ENCODE peak calls at places on chromosome 6, in nine cellular contexts. T is GM12878, F is spleen, G is adrenal gland, J is sigmoid colon, N is transverse colon, D is esophagus squamous epithelium, O is HCT116, U is K562. B is an unnamed sample.
A peak's percentile ranks its signal among the peaks of the same experiment; 100 is the strongest.

GRCh38 chr6:162058281-162058875 is 669.2 kb downstream of the PRKN start:
- DNase-seq in T (no peak), F (no peak), G (no peak), J (no peak), N (no peak), D (no peak), O (peak; percentile 93), U (no peak), B (no peak)

GRCh38 chr6:143896096-143896880 is 32.0 kb downstream of the ZC2HC1B start:
- DNase-seq in T (no peak), F (no peak), G (no peak), J (no peak), N (peak; percentile 52), D (no peak), O (no peak), U (no peak), B (peak; percentile 7)

GRCh38 chr6:161393839-161394364 is 120.0 kb upstream of the AGPAT4 start:
- DNase-seq in T (peak; percentile 43), F (no peak), G (peak; percentile 78), J (no peak), N (peak; percentile 28), D (peak; percentile 16), O (peak; percentile 75), U (peak; percentile 73), B (peak; percentile 88)

GRCh38 chr6:136791296-136792065 is 796 bp downstream of the MAP3K5 start:
- DNase-seq in T (peak; percentile 89), F (peak; percentile 94), G (peak; percentile 81), J (peak; percentile 88), N (peak; percentile 76), D (no peak), O (no peak), U (peak; percentile 50), B (peak; percentile 92)

GRCh38 chr6:113596907-113597583 is 260.1 kb upstream of the MARCKS start:
- DNase-seq in T (no peak), F (no peak), G (no peak), J (no peak), N (no peak), D (no peak), O (no peak), U (no peak), B (peak; percentile 52)

GRCh38 chr6:36599791-36600209 is 5.6 kb downstream of the SRSF3 start:
- DNase-seq in T (no peak), F (peak; percentile 78), G (peak; percentile 34), J (peak; percentile 71), N (no peak), D (no peak), O (no peak), U (peak; percentile 67), B (peak; percentile 42)

GRCh38 chr6:71347119-71347518 is 58.5 kb downstream of the OGFRL1 start:
- DNase-seq in T (no peak), F (no peak), G (peak; percentile 6), J (no peak), N (no peak), D (no peak), O (no peak), U (no peak), B (no peak)

GRCh38 chr6:125048274-125048673 is 86.0 kb downstream of the RNF217 start:
- DNase-seq in T (no peak), F (no peak), G (no peak), J (no peak), N (no peak), D (no peak), O (no peak), U (no peak), B (no peak)

GRCh38 chr6:137332637-137333228 is 113.5 kb upstream of the IFNGR1 start:
- DNase-seq in T (no peak), F (no peak), G (no peak), J (no peak), N (no peak), D (no peak), O (no peak), U (no peak), B (no peak)

GRCh38 chr6:142902636-142903053 is 42.3 kb downstream of the HIVEP2 start:
- DNase-seq in T (peak; percentile 67), F (peak; percentile 87), G (peak; percentile 40), J (peak; percentile 71), N (peak; percentile 67), D (no peak), O (peak; percentile 80), U (no peak), B (peak; percentile 92)

GRCh38 chr6:24971067-24971466 is 35.3 kb upstream of the RIPOR2 start:
- DNase-seq in T (no peak), F (no peak), G (no peak), J (no peak), N (no peak), D (no peak), O (no peak), U (no peak), B (no peak)

GRCh38 chr6:50128420-50129005 is 78.8 kb upstream of the DEFB112 start:
- DNase-seq in T (no peak), F (no peak), G (no peak), J (no peak), N (no peak), D (no peak), O (no peak), U (peak; percentile 21), B (peak; percentile 29)

GRCh38 chr6:3306848-3307247 is 48.1 kb downstream of the PSMG4 start:
- DNase-seq in T (no peak), F (peak; percentile 41), G (no peak), J (peak; percentile 50), N (peak; percentile 4), D (no peak), O (no peak), U (no peak), B (no peak)

DNA sequence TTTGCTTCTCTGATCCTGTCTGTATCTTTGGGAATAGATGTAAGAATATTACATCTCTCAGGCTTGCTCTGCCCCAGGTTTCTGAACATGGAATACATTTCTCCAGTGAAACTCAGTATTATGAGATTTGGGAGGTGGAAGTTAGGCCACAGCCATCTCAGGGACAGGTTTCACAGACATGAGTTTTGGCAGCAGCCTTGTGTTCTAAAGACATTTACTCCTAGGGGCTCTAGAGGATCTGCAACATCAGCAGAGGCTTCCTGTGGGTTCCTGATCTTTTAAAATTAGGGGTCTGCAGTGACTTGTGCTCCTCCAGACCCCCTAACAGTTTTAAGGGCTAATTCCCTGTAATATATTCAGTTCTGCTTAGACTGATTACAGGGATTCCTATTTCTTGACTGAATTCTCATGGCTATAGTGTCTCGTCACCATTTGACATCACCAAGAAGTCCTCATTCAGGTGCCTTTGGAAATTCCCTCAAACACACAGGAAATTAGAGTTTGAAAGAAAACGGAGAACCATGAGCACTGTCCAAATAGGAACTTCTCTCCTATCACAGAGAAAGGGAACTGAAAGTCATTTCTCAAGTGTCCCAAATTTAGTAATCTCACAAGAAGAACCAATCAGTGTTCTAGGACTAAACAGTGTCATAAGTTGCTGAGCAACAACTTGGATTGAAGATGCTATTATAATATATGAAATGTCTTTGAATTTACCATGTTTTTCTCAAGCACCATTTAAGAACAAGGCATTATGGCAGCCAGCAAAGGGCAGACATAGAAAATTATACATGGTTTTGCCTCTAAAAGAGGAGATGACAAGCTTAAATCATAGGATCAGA is 2.5 kb upstream of the HLA-DRA start:
- DNase-seq in T (peak; percentile 95), F (no peak), G (no peak), J (no peak), N (no peak), D (no peak), O (no peak), U (no peak), B (peak; percentile 64)
- TF ChIP-seq POLR2A in T (no peak), F (peak; percentile 25), G (peak; percentile 43), J (no peak), N (no peak), D (no peak), O (no peak), U (no peak), B (no peak)

GRCh38 chr6:153947817-153948447 is 91.1 kb upstream of the OPRM1 start:
- DNase-seq in T (no peak), F (no peak), G (peak; percentile 16), J (no peak), N (no peak), D (no peak), O (peak; percentile 21), U (peak; percentile 20), B (peak; percentile 41)
- TF ChIP-seq CTCF in T (peak; percentile 78), F (peak; percentile 26), G (peak; percentile 66), J (peak; percentile 63), N (peak; percentile 86), D (peak; percentile 53), O (peak; percentile 98), U (peak; percentile 44), B (peak; percentile 98)

DNA sequence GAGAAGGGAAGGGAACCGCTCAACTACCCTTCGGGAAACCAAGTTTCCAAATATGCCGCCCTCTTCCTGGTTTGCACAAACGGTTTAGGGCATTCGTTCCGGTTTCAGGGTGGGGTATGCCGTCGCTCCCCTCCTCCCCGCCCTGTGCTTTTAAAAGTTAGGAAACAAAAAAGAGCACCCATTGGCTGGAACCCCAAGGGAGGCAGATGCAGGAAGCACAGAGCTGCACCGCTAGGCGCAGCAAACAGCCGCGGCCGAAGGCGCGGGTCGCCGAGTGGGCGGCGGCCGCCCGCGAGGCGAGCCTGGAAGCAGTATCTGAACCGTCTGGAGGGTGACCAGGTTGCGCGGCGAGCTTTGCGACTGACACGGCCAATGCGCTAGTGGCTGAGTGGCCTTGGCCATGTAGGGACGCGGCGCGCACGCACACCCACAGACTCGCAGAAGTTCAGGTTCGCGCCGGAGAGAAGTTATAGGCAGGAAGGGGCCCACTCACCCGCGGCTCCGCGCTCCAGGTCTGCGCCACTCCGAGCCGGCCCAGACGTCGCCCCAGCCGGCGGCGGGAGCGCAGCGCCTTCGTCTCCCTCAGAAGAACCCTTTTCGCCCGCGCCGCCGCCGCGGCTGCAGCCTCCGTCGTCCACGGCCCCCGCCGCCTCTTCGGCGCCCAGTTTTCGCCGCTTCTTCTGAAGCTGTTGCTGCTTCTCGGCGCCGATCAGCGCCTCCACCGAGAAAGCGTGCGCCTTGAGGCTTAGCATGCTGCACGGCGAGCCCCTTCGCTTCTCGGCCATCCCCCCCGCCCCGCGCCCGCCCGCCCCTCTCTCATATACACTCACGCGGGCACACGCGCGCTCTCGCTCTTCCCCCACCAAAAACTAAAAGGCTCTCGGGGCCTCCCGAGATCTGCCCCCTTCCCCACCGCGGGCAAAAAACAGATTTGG is 734 bp downstream of the TBX18 start:
- DNase-seq in T (no peak), F (no peak), G (no peak), J (peak; percentile 70), N (no peak), D (no peak), O (peak; percentile 61), U (peak; percentile 76), B (no peak)
- TF ChIP-seq POLR2A in T (no peak), F (no peak), G (peak; percentile 33), J (no peak), N (no peak), D (peak; percentile 64), O (peak; percentile 47), U (peak; percentile 80), B (no peak)

DNA sequence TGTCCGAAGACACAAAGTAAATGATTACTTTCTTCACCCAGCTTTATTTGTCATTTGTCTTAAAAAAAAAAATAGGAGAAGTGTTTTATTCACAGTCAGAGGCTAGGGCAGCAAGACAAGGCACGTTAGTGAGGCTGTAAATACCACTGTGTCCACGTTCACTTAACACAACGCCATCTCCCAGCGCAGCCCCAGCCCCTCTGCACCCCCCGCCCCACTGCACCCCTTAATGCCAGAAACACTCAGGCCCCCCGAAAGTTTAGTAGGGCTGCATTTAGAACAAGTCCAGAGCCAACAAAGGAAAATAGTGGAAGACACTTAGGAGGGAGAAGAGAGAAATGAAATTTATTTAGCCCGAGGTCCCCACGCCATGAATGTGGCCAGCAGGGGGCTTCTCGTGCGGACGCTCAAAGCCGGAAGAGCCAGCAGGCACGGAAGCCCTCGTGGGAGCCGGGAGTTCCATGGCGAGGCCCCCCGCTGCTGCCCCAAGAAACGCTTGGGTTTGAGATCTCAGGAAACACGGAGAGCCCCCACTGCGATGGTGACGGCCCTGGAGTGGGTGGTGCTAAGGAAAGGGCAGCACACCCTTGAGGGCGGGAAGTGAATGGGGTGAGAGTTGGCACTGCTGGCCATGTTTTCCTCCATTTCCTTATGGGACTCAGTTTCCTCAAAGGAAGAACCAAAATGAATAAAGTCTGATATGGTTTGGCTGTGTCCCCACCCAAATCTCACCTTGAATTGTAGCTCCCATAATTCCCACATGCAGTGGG is 50.2 kb downstream of the IYD start:
- DNase-seq in T (no peak), F (peak; percentile 91), G (peak; percentile 58), J (peak; percentile 76), N (peak; percentile 77), D (no peak), O (peak; percentile 61), U (peak; percentile 67), B (peak; percentile 41)
- TF ChIP-seq CTCF in T (peak; percentile 57), F (peak; percentile 39), G (peak; percentile 66), J (peak; percentile 71), N (peak; percentile 80), D (peak; percentile 65), O (peak; percentile 73), U (peak; percentile 77), B (peak; percentile 48)